ENCODE peak calls at places on chromosomes 2 and 18, in four cellular contexts. Z, T, W and S are unnamed samples.

GRCh38 chr18:37483221-37483971 is 82.2 kb downstream of the CELF4 start:
- DNase-seq in Z (peak; percentile 28), T (no peak), W (no peak), S (peak; percentile 8)

GRCh38 chr2:134401081-134401497 is 147.2 kb downstream of the MGAT5 start:
- DNase-seq in Z (no peak), T (no peak), W (no peak), S (no peak)

GRCh38 chr18:58057291-58057965 is 13.4 kb downstream of the NEDD4L start:
- DNase-seq in Z (no peak), T (no peak), W (no peak), S (no peak)

GRCh38 chr2:238954841-238955521 is 107.1 kb downstream of the TWIST2 start:
- DNase-seq in Z (no peak), T (no peak), W (no peak), S (no peak)

GRCh38 chr2:48114256-48114655 is 208.0 kb upstream of the FBXO11 start:
- DNase-seq in Z (peak; percentile 98), T (no peak), W (peak; percentile 54), S (peak; percentile 90)

GRCh38 chr2:42878581-42878980 is 86.2 kb upstream of the HAAO start:
- DNase-seq in Z (peak; percentile 44), T (no peak), W (no peak), S (no peak)

GRCh38 chr2:104004818-104005217 is 849.1 kb upstream of the POU3F3 start:
- DNase-seq in Z (no peak), T (no peak), W (no peak), S (no peak)

GRCh38 chr2:8737571-8738175 is 55.8 kb downstream of the ID2 start:
- DNase-seq in Z (peak; percentile 37), T (no peak), W (no peak), S (no peak)

GRCh38 chr2:237160271-237160934 is 74.7 kb downstream of the COPS8 start:
- DNase-seq in Z (no peak), T (no peak), W (no peak), S (peak; percentile 29)

GRCh38 chr18:8283901-8284585 is 325.2 kb upstream of the RAB12 start:
- DNase-seq in Z (no peak), T (no peak), W (no peak), S (no peak)

GRCh38 chr2:234548720-234549420 is 52.0 kb upstream of the ARL4C start:
- DNase-seq in Z (no peak), T (no peak), W (no peak), S (no peak)

GRCh38 chr2:72917875-72918660 is 749 bp downstream of the EMX1 start:
- DNase-seq in Z (no peak), T (no peak), W (no peak), S (no peak)

GRCh38 chr2:30670453-30670852 is 136.8 kb downstream of the CAPN13 start:
- DNase-seq in Z (no peak), T (no peak), W (peak; percentile 6), S (no peak)

GRCh38 chr18:69843047-69843446 is 104.6 kb downstream of the CD226 start:
- DNase-seq in Z (no peak), T (no peak), W (no peak), S (no peak)

GRCh38 chr2:53969285-53970094 is 1.3 kb downstream of the PSME4 start:
- DNase-seq in Z (peak; percentile 95), T (no peak), W (peak; percentile 29), S (peak; percentile 74)

GRCh38 chr2:185338104-185338503 is 400.5 kb upstream of the FSIP2 start:
- DNase-seq in Z (peak; percentile 46), T (no peak), W (no peak), S (no peak)

GRCh38 chr2:234044157-234044556 is 6.3 kb upstream of the SPP2 start:
- DNase-seq in Z (peak; percentile 86), T (no peak), W (no peak), S (no peak)

GRCh38 chr18:44579745-44580144 is 100.9 kb upstream of the SETBP1 start:
- DNase-seq in Z (peak; percentile 16), T (no peak), W (no peak), S (no peak)

GRCh38 chr2:153432381-153432780 is 46.2 kb downstream of the RPRM start:
- DNase-seq in Z (no peak), T (no peak), W (no peak), S (no peak)

GRCh38 chr2:112229365-112229764 is 25.5 kb downstream of the ZC3H8 start:
- DNase-seq in Z (peak; percentile 99), T (no peak), W (no peak), S (peak; percentile 3)

GRCh38 chr18:79399275-79400081 is 3.7 kb downstream of the NFATC1 start:
- DNase-seq in Z (no peak), T (no peak), W (no peak), S (no peak)

GRCh38 chr2:62724886-62725711 is 19.6 kb downstream of the EHBP1 start:
- DNase-seq in Z (no peak), T (no peak), W (peak; percentile 39), S (peak; percentile 39)

GRCh38 chr2:234266952-234267351 is 216.4 kb downstream of the SPP2 start:
- DNase-seq in Z (no peak), T (no peak), W (no peak), S (no peak)

GRCh38 chr18:10318686-10318960 is 135.8 kb upstream of the APCDD1 start:
- DNase-seq in Z (no peak), T (no peak), W (no peak), S (no peak)

GRCh38 chr2:200797242-200797770 is 14.4 kb upstream of the BZW1 start:
- DNase-seq in Z (no peak), T (no peak), W (no peak), S (peak; percentile 47)

GRCh38 chr18:8947576-8947975 is 154.9 kb upstream of the NDUFV2 start:
- DNase-seq in Z (no peak), T (no peak), W (no peak), S (no peak)

GRCh38 chr2:217804786-217805678 is 197.8 kb downstream of the TNS1 start:
- DNase-seq in Z (no peak), T (no peak), W (no peak), S (peak; percentile 47)

GRCh38 chr2:30733829-30734520 is 73.3 kb downstream of the CAPN13 start:
- DNase-seq in Z (no peak), T (no peak), W (no peak), S (no peak)

GRCh38 chr2:128232965-128233789 is 85.5 kb downstream of the HS6ST1 start:
- DNase-seq in Z (peak; percentile 53), T (peak; percentile 16), W (peak; percentile 92), S (peak; percentile 83)

GRCh38 chr2:238704471-238705230 is 143.2 kb upstream of the TWIST2 start:
- DNase-seq in Z (no peak), T (no peak), W (peak; percentile 9), S (no peak)

GRCh38 chr2:109132626-109133025 is 3.6 kb downstream of the SH3RF3 start:
- DNase-seq in Z (no peak), T (no peak), W (no peak), S (no peak)

GRCh38 chr2:109133746-109134145 is 4.7 kb downstream of the SH3RF3 start:
- DNase-seq in Z (no peak), T (no peak), W (no peak), S (no peak)

GRCh38 chr2:109135572-109136185 is 6.7 kb downstream of the SH3RF3 start:
- DNase-seq in Z (no peak), T (no peak), W (no peak), S (no peak)

GRCh38 chr2:109136542-109136941 is 7.5 kb downstream of the SH3RF3 start:
- DNase-seq in Z (no peak), T (no peak), W (no peak), S (no peak)

DNA sequence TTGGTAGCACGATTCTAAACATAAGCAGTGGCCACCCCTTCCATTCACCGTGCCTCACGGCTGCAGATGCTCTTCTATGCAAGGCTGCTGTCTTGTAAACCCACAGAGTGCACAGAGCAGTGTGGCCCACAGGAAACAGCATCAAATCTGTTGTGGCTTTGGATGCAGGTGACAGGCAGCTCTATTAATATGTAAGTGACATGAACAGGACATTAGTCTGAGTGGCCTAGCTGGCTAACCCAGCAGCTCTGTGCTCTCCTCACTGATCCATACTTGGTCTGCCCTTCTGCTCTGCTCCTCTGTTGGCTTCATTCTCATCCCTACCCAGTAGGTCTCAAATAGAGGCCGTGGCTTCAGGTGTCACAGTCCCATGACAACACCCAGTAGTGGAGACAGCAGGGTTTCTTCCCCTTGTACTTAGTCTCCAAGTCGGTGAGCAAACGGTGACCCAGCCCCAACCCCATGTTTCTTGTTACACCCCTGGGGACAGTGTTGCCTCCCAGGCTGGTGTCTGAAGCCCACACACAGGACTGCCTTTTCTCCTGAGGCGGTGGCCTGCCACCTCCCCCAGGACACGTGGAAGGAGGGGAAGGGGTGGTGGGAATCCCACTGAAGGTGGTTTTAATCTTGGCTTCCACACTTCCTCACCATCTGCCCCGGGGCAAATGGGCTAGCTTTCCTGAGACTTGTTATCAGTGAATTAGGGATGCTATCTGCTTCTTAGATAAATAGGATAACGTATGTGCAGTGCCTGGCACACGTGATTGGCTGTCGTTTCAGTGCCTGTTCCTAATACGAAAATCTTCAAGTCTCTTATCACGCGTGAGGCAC is 6.0 kb downstream of the SH3RF3 start:
- DNase-seq in Z (no peak), T (no peak), W (no peak), S (no peak)
- H3K4me3 ChIP-seq in Z (no peak overlapping the region), T (no peak overlapping the region), W (no peak overlapping the region), S (no peak overlapping the region)

GRCh38 chr2:203444738-203445137 is 90.4 kb downstream of the RAPH1 start:
- DNase-seq in Z (no peak), T (no peak), W (no peak), S (no peak)

GRCh38 chr2:203438528-203438927 is 96.6 kb downstream of the RAPH1 start:
- DNase-seq in Z (no peak), T (no peak), W (no peak), S (no peak)

GRCh38 chr2:203442463-203442862 is 92.6 kb downstream of the RAPH1 start:
- DNase-seq in Z (no peak), T (no peak), W (no peak), S (no peak)

GRCh38 chr2:203440671-203441070 is 94.4 kb downstream of the RAPH1 start:
- DNase-seq in Z (no peak), T (no peak), W (no peak), S (no peak)

GRCh38 chr2:203441463-203441862 is 93.6 kb downstream of the RAPH1 start:
- DNase-seq in Z (no peak), T (no peak), W (no peak), S (no peak)
- H3K36me3 ChIP-seq in Z (peaks cover 15% of the 10 kb centered on the region), T (peaks cover 11% of the 10 kb centered on the region), W (no peaks in the 10 kb centered on the region), S (no peaks in the 10 kb centered on the region)

GRCh38 chr2:58907644-58908043 is 666.5 kb upstream of the FANCL start:
- DNase-seq in Z (no peak), T (no peak), W (no peak), S (no peak)
- H3K4me3 ChIP-seq in Z (no peak overlapping the region), T (no peak overlapping the region), W (no peak overlapping the region), S (no peak overlapping the region)

GRCh38 chr2:71830497-71831207 is 317.0 kb downstream of the CYP26B1 start:
- DNase-seq in Z (no peak), T (no peak), W (no peak), S (no peak)

GRCh38 chr2:71827973-71828372 is 319.7 kb downstream of the CYP26B1 start:
- DNase-seq in Z (no peak), T (no peak), W (no peak), S (no peak)

GRCh38 chr2:71831208-71831577 is 316.5 kb downstream of the CYP26B1 start:
- DNase-seq in Z (peak; percentile 13), T (no peak), W (no peak), S (no peak)

GRCh38 chr2:71827146-71827874 is 320.4 kb downstream of the CYP26B1 start:
- DNase-seq in Z (no peak), T (no peak), W (no peak), S (no peak)

DNA sequence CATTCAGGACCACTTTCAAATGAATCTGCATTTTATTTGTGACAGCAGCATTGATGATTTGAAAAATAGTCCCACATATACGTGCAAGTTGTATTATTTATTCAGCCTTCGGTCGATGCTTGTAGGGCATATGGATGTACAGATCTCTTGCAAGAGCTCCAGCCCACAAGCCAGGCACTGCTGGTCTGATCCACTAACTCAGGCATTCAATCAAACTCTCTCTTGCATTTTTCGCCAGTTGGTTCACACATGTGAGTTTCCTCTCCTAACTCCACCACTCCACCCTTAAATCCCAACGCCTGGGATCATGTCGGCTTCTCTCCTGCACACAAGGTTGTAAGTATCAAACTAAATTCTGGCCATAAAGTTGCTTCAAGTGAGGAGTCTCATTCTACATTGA is 318.7 kb downstream of the CYP26B1 start:
- DNase-seq in Z (no peak), T (no peak), W (no peak), S (no peak)
- H3K36me3 ChIP-seq in Z (no peaks in the 10 kb centered on the region), T (no peaks in the 10 kb centered on the region), W (no peaks in the 10 kb centered on the region), S (no peaks in the 10 kb centered on the region)